ENCODE peak calls at places on chromosome X, in five cellular contexts. W, A, I, U and H are unnamed samples.

GRCh38 chrX:63330681-63331080 is 20.5 kb downstream of the SPIN4 start:
- DNase-seq in W (no peak), A (peak; percentile 3), I (no peak), U (no peak), H (no peak)

GRCh38 chrX:134206221-134206620 is 30.8 kb upstream of the CCDC160 start:
- DNase-seq in W (no peak), A (no peak), I (no peak), U (no peak), H (no peak)

GRCh38 chrX:71997320-71997719 is 86.7 kb downstream of the NHSL2 start:
- DNase-seq in W (peak; percentile 6), A (no peak), I (no peak), U (no peak), H (no peak)

GRCh38 chrX:122572461-122572860 is 611.6 kb upstream of the GRIA3 start:
- DNase-seq in W (peak; percentile 67), A (peak; percentile 53), I (no peak), U (no peak), H (no peak)

GRCh38 chrX:152830312-152831305 is at the start of the genes CETN2 and NSDHL:
- DNase-seq in W (peak; percentile 95), A (peak; percentile 93), I (peak; percentile 98), U (peak; percentile 90), H (peak; percentile 84)

GRCh38 chrX:133969191-133969590 is 16.2 kb downstream of the GPC3 start:
- DNase-seq in W (no peak), A (no peak), I (no peak), U (no peak), H (no peak)

GRCh38 chrX:131633285-131633917 is 89.5 kb downstream of the OR13H1 start:
- DNase-seq in W (peak; percentile 27), A (peak; percentile 60), I (no peak), U (peak; percentile 4), H (no peak)

GRCh38 chrX:66163849-66164401 is at the start of gene HEPH:
- DNase-seq in W (peak; percentile 52), A (peak; percentile 62), I (no peak), U (no peak), H (no peak)

GRCh38 chrX:11792461-11793421 is 34.7 kb downstream of the MSL3 start:
- DNase-seq in W (no peak), A (no peak), I (no peak), U (peak; percentile 5), H (peak; percentile 48)

GRCh38 chrX:18668059-18668458 is 3.8 kb downstream of the RS1 start:
- DNase-seq in W (no peak), A (no peak), I (no peak), U (no peak), H (no peak)

GRCh38 chrX:13990126-13990525 is 39.6 kb downstream of the GEMIN8 start:
- DNase-seq in W (no peak), A (peak; percentile 63), I (no peak), U (no peak), H (no peak)

GRCh38 chrX:45771114-45771513 is 570.4 kb upstream of the DIPK2B start:
- DNase-seq in W (peak; percentile 95), A (peak; percentile 97), I (no peak), U (no peak), H (no peak)

GRCh38 chrX:136202889-136203288 is 48.3 kb downstream of the MAP7D3 start:
- DNase-seq in W (peak; percentile 70), A (peak; percentile 72), I (no peak), U (no peak), H (no peak)

GRCh38 chrX:141902366-141902765 is 1.3 kb upstream of the MAGEC1 start:
- DNase-seq in W (no peak), A (no peak), I (no peak), U (no peak), H (no peak)

GRCh38 chrX:54807524-54808108 is at the start of gene MAGED2:
- DNase-seq in W (peak; percentile 34), A (peak; percentile 3), I (no peak), U (peak; percentile 63), H (peak; percentile 18)

GRCh38 chrX:1026263-1027015 is 186.0 kb downstream of the CRLF2 start:
- DNase-seq in W (no peak), A (no peak), I (no peak), U (no peak), H (no peak)

GRCh38 chrX:40108959-40109287 is 11.2 kb upstream of the BCOR start:
- DNase-seq in W (peak; percentile 78), A (peak; percentile 75), I (peak; percentile 91), U (peak; percentile 62), H (peak; percentile 44)

GRCh38 chrX:129665916-129666644 is 11.3 kb upstream of the APLN start:
- DNase-seq in W (peak; percentile 83), A (peak; percentile 76), I (no peak), U (no peak), H (no peak)
- TF ChIP-seq CTCF in W (no peak), A (no peak), I (no peak), U (no peak), H (no peak)

GRCh38 chrX:80223922-80224579 is 196.2 kb upstream of the TENT5D start:
- DNase-seq in W (no peak), A (no peak), I (no peak), U (no peak), H (no peak)
- TF ChIP-seq CTCF in W (no peak), A (no peak), I (no peak), U (no peak), H (no peak)

GRCh38 chrX:118152721-118153120 is 36.1 kb upstream of the KLHL13 start:
- DNase-seq in W (no peak), A (no peak), I (no peak), U (no peak), H (no peak)
- TF ChIP-seq CTCF in W (no peak), A (no peak), I (no peak), U (no peak), H (no peak)

DNA sequence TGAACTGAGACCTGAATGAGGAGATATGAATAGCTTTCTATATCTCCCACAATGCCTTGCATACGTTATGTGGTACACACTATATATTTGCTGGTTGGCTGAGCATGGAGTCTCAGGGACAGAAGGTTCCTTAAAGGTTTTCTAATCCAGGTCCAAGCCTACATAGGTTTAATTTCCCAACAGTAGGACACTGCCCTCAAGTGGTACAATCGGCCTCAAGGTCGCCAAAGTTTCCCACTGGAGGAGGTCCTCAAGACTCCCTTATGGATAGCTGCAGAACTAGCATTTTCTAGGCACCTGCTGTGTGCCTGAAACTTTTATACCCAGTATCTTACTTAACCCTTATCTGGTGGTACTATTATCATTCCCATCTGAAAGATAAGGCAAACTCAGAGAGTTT is 21.0 kb upstream of the EFNB1 start:
- DNase-seq in W (no peak), A (peak; percentile 25), I (no peak), U (no peak), H (no peak)
- TF ChIP-seq CTCF in W (peak; percentile 26), A (peak; percentile 32), I (no peak), U (no peak), H (no peak)